ENCODE peak calls at places on chromosomes 6 and 20, in nine cellular contexts. W is activated naive CD8-positive, alpha-beta T cell treated with anti-CD3 and anti-CD28 coated beads for 36 hours; B is tibial artery; F is SHP77 treated with DMSO at 0.1 percent for 48 hours; Y is EL; D is NCI-H1105; J is testis; E is spleen; R is mesothelial cell of epicardium. Z is an unnamed sample.
A peak's percentile ranks its signal among the peaks of the same experiment; 100 is the strongest.

GRCh38 chr6:166526937-166527336 is 59.5 kb downstream of the RAMACL start:
- DNase-seq in W (no peak), B (no peak), F (no peak), Y (no peak), D (no peak), J (peak; percentile 22), E (no peak), R (no peak), Z (no peak)

GRCh38 chr6:19836799-19837510 is at the start of gene ID4:
- DNase-seq in W (no peak), B (peak; percentile 97), F (no peak), Y (peak; percentile 91), D (peak; percentile 91), J (peak; percentile 97), E (no peak), R (peak; percentile 97), Z (peak; percentile 94)

GRCh38 chr6:20497200-20497820 is 36.9 kb upstream of the CDKAL1 start:
- DNase-seq in W (no peak), B (no peak), F (no peak), Y (peak; percentile 79), D (no peak), J (no peak), E (no peak), R (no peak), Z (no peak)

GRCh38 chr6:3850451-3851203 is 1.5 kb downstream of the FAM50B start:
- DNase-seq in W (no peak), B (no peak), F (no peak), Y (no peak), D (no peak), J (no peak), E (peak; percentile 82), R (no peak), Z (no peak)

GRCh38 chr6:40477246-40478126 is 109.7 kb downstream of the LRFN2 start:
- DNase-seq in W (no peak), B (no peak), F (peak; percentile 2), Y (no peak), D (peak; percentile 31), J (no peak), E (no peak), R (no peak), Z (no peak)

GRCh38 chr6:4932506-4932903 is 71.3 kb downstream of the RPP40 start:
- DNase-seq in W (no peak), B (no peak), F (no peak), Y (no peak), D (no peak), J (no peak), E (no peak), R (no peak), Z (no peak)

GRCh38 chr20:37333848-37334318 is 12.1 kb upstream of the SRC start:
- DNase-seq in W (no peak), B (no peak), F (no peak), Y (no peak), D (no peak), J (no peak), E (peak; percentile 79), R (no peak), Z (no peak)

GRCh38 chr6:8139451-8139850 is 37.1 kb upstream of the EEF1E1 start:
- DNase-seq in W (no peak), B (no peak), F (no peak), Y (no peak), D (no peak), J (no peak), E (no peak), R (no peak), Z (no peak)

GRCh38 chr6:125780540-125781306 is 10.0 kb upstream of the NCOA7 start:
- DNase-seq in W (peak; percentile 60), B (peak; percentile 57), F (peak; percentile 82), Y (peak; percentile 80), D (peak; percentile 70), J (peak; percentile 76), E (peak; percentile 88), R (no peak), Z (peak; percentile 80)

GRCh38 chr6:19380287-19380686 is 456.9 kb upstream of the ID4 start:
- DNase-seq in W (no peak), B (no peak), F (no peak), Y (peak; percentile 21), D (no peak), J (no peak), E (no peak), R (no peak), Z (peak; percentile 1)

GRCh38 chr20:2132461-2132901 is 30.9 kb downstream of the STK35 start:
- DNase-seq in W (no peak), B (no peak), F (no peak), Y (no peak), D (no peak), J (no peak), E (no peak), R (no peak), Z (peak; percentile 19)

GRCh38 chr6:153001767-153002612 is 519 bp downstream of the MTRF1L start:
- DNase-seq in W (no peak), B (no peak), F (no peak), Y (peak; percentile 31), D (no peak), J (no peak), E (peak; percentile 81), R (no peak), Z (peak; percentile 30)

GRCh38 chr6:87920245-87920644 is 127.4 kb upstream of the SPACA1 start:
- DNase-seq in W (no peak), B (no peak), F (no peak), Y (no peak), D (no peak), J (no peak), E (no peak), R (no peak), Z (no peak)

GRCh38 chr20:40497781-40498691 is 191.0 kb downstream of the MAFB start:
- DNase-seq in W (no peak), B (peak; percentile 76), F (no peak), Y (peak; percentile 36), D (no peak), J (peak; percentile 24), E (peak; percentile 87), R (no peak), Z (no peak)

GRCh38 chr6:127160484-127160883 is 42.0 kb downstream of the RSPO3 start:
- DNase-seq in W (no peak), B (no peak), F (no peak), Y (no peak), D (no peak), J (no peak), E (no peak), R (no peak), Z (no peak)

Z was measured in kidney tubule cell.